ENCODE peak calls at places on chromosomes 3 and 15, in nine cellular contexts. One of them, this sample, is unnamed.

GRCh38 chr15:87347806-87348515 is 908.6 kb downstream of the NTRK3 start:
- DNase-seq in GM23338: no peak
- DNase-seq in effector memory CD4-positive, alpha-beta T cell: no peak
- DNase-seq in tibial artery: no peak
- DNase-seq in MM.1S: no peak
- DNase-seq in SJSA1: no peak
- DNase-seq in right cardiac atrium: no peak
- DNase-seq in hepatocyte: no peak
- DNase-seq in choroid plexus epithelial cell: peak
- DNase-seq in this sample: no peak

GRCh38 chr3:45785626-45786150 is 10.6 kb downstream of the SLC6A20 start:
- DNase-seq in MM.1S: no peak
- DNase-seq in right cardiac atrium: no peak
- DNase-seq in choroid plexus epithelial cell: no peak
- DNase-seq in tibial artery: no peak
- DNase-seq in effector memory CD4-positive, alpha-beta T cell: no peak
- DNase-seq in hepatocyte: no peak
- DNase-seq in SJSA1: no peak
- DNase-seq in GM23338: no peak
- DNase-seq in this sample: no peak

GRCh38 chr3:61914277-61914676 is 352.9 kb downstream of the PTPRG start:
- DNase-seq in GM23338: no peak
- DNase-seq in SJSA1: no peak
- DNase-seq in hepatocyte: no peak
- DNase-seq in MM.1S: no peak
- DNase-seq in right cardiac atrium: no peak
- DNase-seq in choroid plexus epithelial cell: no peak
- DNase-seq in tibial artery: no peak
- DNase-seq in effector memory CD4-positive, alpha-beta T cell: no peak
- DNase-seq in this sample: no peak

GRCh38 chr3:127038923-127039581 is 56.1 kb downstream of the PLXNA1 start:
- DNase-seq in MM.1S: no peak
- DNase-seq in right cardiac atrium: peak
- DNase-seq in choroid plexus epithelial cell: no peak
- DNase-seq in hepatocyte: no peak
- DNase-seq in tibial artery: no peak
- DNase-seq in effector memory CD4-positive, alpha-beta T cell: no peak
- DNase-seq in SJSA1: no peak
- DNase-seq in GM23338: no peak
- DNase-seq in this sample: no peak

GRCh38 chr3:48268381-48268935 is 27.6 kb downstream of the ZNF589 start:
- DNase-seq in right cardiac atrium: no peak
- DNase-seq in hepatocyte: peak
- DNase-seq in GM23338: no peak
- DNase-seq in tibial artery: no peak
- DNase-seq in effector memory CD4-positive, alpha-beta T cell: peak
- DNase-seq in MM.1S: no peak
- DNase-seq in SJSA1: no peak
- DNase-seq in choroid plexus epithelial cell: no peak
- DNase-seq in this sample: no peak

GRCh38 chr3:164550857-164551256 is 527.4 kb downstream of the SI start:
- DNase-seq in right cardiac atrium: no peak
- DNase-seq in SJSA1: no peak
- DNase-seq in tibial artery: no peak
- DNase-seq in effector memory CD4-positive, alpha-beta T cell: no peak
- DNase-seq in hepatocyte: no peak
- DNase-seq in choroid plexus epithelial cell: no peak
- DNase-seq in GM23338: peak
- DNase-seq in MM.1S: no peak
- DNase-seq in this sample: no peak

GRCh38 chr15:74863239-74864056 is 9.7 kb downstream of the SCAMP2 start:
- DNase-seq in MM.1S: no peak
- DNase-seq in effector memory CD4-positive, alpha-beta T cell: no peak
- DNase-seq in tibial artery: no peak
- DNase-seq in hepatocyte: no peak
- DNase-seq in GM23338: no peak
- DNase-seq in SJSA1: no peak
- DNase-seq in choroid plexus epithelial cell: peak
- DNase-seq in right cardiac atrium: peak
- DNase-seq in this sample: no peak

GRCh38 chr15:83398591-83398990 is 48.5 kb upstream of the SH3GL3 start:
- DNase-seq in MM.1S: no peak
- DNase-seq in GM23338: no peak
- DNase-seq in choroid plexus epithelial cell: peak
- DNase-seq in right cardiac atrium: no peak
- DNase-seq in SJSA1: no peak
- DNase-seq in tibial artery: no peak
- DNase-seq in hepatocyte: no peak
- DNase-seq in effector memory CD4-positive, alpha-beta T cell: no peak
- DNase-seq in this sample: no peak

DNA sequence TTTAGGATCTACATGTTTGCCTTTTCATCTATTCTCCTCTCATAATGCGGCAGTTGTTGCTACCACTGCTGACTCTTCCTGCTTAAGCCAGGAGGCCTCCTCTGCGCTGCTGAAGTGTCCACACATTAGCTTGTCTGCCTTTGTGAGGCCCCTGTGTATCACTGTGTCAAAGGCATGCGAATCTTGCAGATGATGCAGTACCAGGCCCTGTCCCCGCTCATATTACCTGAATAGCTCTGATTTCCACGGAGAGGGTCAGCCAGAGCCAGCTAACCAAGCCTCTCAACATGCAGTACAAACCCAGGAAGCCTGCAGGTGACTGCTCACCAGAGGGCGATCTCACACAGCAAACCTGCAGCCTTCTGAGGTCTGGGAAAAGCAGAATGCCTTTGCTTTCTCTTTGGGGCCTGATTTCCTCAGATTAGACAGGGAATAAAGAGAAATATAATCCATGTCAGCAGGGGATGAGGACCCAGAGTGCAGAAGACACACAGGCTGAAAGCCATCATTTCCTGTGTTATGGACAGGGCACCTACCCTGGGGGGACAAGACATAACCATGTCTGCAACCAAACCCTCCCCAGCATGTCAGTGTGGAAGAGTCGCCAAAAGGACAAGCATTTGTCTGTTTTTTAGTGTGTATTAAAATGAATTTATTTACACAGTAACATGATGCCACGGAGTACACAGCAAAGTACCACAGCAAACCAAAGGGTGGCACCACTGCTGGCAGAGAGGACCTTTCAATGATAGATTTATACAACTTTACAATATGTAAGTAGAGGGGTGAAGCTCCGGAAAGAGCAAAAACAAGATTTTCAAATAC is 36.8 kb upstream of the TSPAN3 start:
- DNase-seq in GM23338: peak
- DNase-seq in choroid plexus epithelial cell: peak
- DNase-seq in MM.1S: peak
- DNase-seq in tibial artery: peak
- DNase-seq in hepatocyte: peak
- DNase-seq in right cardiac atrium: peak
- DNase-seq in effector memory CD4-positive, alpha-beta T cell: peak
- DNase-seq in SJSA1: no peak
- DNase-seq in this sample: peak
- H3K4me3 ChIP-seq in GM23338: no peak
- H3K4me3 ChIP-seq in choroid plexus epithelial cell: no peak
- H3K4me3 ChIP-seq in MM.1S: no peak
- H3K4me3 ChIP-seq in tibial artery: no peak
- H3K4me3 ChIP-seq in hepatocyte: no peak
- H3K4me3 ChIP-seq in right cardiac atrium: no peak
- H3K4me3 ChIP-seq in effector memory CD4-positive, alpha-beta T cell: no peak
- H3K4me3 ChIP-seq in SJSA1: no peak
- H3K4me3 ChIP-seq in this sample: no peak

DNA sequence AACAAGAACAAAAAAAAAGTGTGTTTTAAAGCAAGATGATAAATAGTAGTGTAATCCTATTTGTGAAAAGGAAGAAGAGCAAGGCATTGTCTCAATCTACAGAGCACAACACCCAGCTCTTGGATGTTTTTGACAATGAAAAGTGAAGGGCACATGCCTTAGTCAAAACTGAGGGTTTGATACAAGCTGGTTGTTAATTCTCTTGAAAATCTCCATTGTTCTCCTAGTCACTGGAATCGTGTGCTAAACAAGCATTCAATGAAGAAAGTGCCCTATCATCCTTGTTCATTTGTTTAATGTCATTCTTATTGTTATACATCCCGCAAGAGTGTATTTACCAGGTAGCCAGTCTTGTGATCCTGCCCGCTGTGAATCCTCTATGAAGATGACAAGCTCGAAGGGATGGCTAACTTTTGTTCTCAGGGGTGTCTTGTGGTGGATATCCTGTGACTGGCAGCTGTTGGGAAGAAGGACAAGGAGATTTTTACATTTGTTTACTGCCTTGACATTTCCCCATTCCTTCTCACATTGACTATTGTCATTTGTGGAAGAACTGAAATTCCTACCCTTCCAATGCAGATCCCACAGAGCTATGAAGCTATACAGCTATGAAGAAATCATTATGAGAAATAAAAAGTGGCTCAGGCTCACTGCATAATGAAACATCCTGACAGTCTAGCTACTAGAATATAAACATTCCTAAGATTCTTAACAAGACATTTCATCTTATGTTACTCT is 175.9 kb downstream of the VGLL3 start:
- DNase-seq in right cardiac atrium: no peak
- DNase-seq in choroid plexus epithelial cell: peak
- DNase-seq in MM.1S: no peak
- DNase-seq in GM23338: peak
- DNase-seq in SJSA1: no peak
- DNase-seq in tibial artery: no peak
- DNase-seq in hepatocyte: no peak
- DNase-seq in effector memory CD4-positive, alpha-beta T cell: no peak
- DNase-seq in this sample: no peak
- H3K4me3 ChIP-seq in right cardiac atrium: no peak
- H3K4me3 ChIP-seq in choroid plexus epithelial cell: no peak
- H3K4me3 ChIP-seq in MM.1S: no peak
- H3K4me3 ChIP-seq in GM23338: no peak
- H3K4me3 ChIP-seq in SJSA1: no peak
- H3K4me3 ChIP-seq in tibial artery: no peak
- H3K4me3 ChIP-seq in hepatocyte: no peak
- H3K4me3 ChIP-seq in effector memory CD4-positive, alpha-beta T cell: no peak
- H3K4me3 ChIP-seq in this sample: no peak

GRCh38 chr3:123094492-123094891 is 27.7 kb downstream of the PDIA5 start:
- DNase-seq in GM23338: no peak
- DNase-seq in SJSA1: no peak
- DNase-seq in effector memory CD4-positive, alpha-beta T cell: no peak
- DNase-seq in right cardiac atrium: no peak
- DNase-seq in hepatocyte: no peak
- DNase-seq in tibial artery: no peak
- DNase-seq in MM.1S: no peak
- DNase-seq in choroid plexus epithelial cell: no peak
- DNase-seq in this sample: no peak

GRCh38 chr3:123093696-123094095 is 26.9 kb downstream of the PDIA5 start:
- DNase-seq in MM.1S: no peak
- DNase-seq in effector memory CD4-positive, alpha-beta T cell: no peak
- DNase-seq in hepatocyte: no peak
- DNase-seq in tibial artery: no peak
- DNase-seq in SJSA1: no peak
- DNase-seq in choroid plexus epithelial cell: no peak
- DNase-seq in GM23338: no peak
- DNase-seq in right cardiac atrium: no peak
- DNase-seq in this sample: no peak

GRCh38 chr3:123096126-123096525 is 29.3 kb downstream of the PDIA5 start:
- DNase-seq in GM23338: no peak
- DNase-seq in SJSA1: no peak
- DNase-seq in MM.1S: no peak
- DNase-seq in hepatocyte: no peak
- DNase-seq in choroid plexus epithelial cell: no peak
- DNase-seq in effector memory CD4-positive, alpha-beta T cell: no peak
- DNase-seq in tibial artery: no peak
- DNase-seq in right cardiac atrium: no peak
- DNase-seq in this sample: no peak

GRCh38 chr3:123096701-123097100 is 29.9 kb downstream of the PDIA5 start:
- DNase-seq in choroid plexus epithelial cell: peak
- DNase-seq in hepatocyte: peak
- DNase-seq in right cardiac atrium: peak
- DNase-seq in SJSA1: no peak
- DNase-seq in tibial artery: no peak
- DNase-seq in GM23338: no peak
- DNase-seq in MM.1S: no peak
- DNase-seq in effector memory CD4-positive, alpha-beta T cell: no peak
- DNase-seq in this sample: peak

GRCh38 chr3:123094914-123095313 is 28.1 kb downstream of the PDIA5 start:
- DNase-seq in effector memory CD4-positive, alpha-beta T cell: no peak
- DNase-seq in GM23338: no peak
- DNase-seq in hepatocyte: no peak
- DNase-seq in SJSA1: no peak
- DNase-seq in right cardiac atrium: no peak
- DNase-seq in choroid plexus epithelial cell: no peak
- DNase-seq in MM.1S: no peak
- DNase-seq in tibial artery: no peak
- DNase-seq in this sample: no peak
- H3K4me3 ChIP-seq in effector memory CD4-positive, alpha-beta T cell: no peak
- H3K4me3 ChIP-seq in GM23338: no peak
- H3K4me3 ChIP-seq in hepatocyte: no peak
- H3K4me3 ChIP-seq in SJSA1: no peak
- H3K4me3 ChIP-seq in right cardiac atrium: no peak
- H3K4me3 ChIP-seq in choroid plexus epithelial cell: no peak
- H3K4me3 ChIP-seq in MM.1S: no peak
- H3K4me3 ChIP-seq in tibial artery: no peak
- H3K4me3 ChIP-seq in this sample: no peak

GRCh38 chr3:172154768-172155649 is 115.6 kb downstream of the FNDC3B start:
- DNase-seq in choroid plexus epithelial cell: no peak
- DNase-seq in GM23338: no peak
- DNase-seq in MM.1S: no peak
- DNase-seq in tibial artery: no peak
- DNase-seq in hepatocyte: no peak
- DNase-seq in effector memory CD4-positive, alpha-beta T cell: no peak
- DNase-seq in right cardiac atrium: no peak
- DNase-seq in SJSA1: no peak
- DNase-seq in this sample: no peak

GRCh38 chr3:172158741-172159140 is 119.4 kb downstream of the FNDC3B start:
- DNase-seq in choroid plexus epithelial cell: no peak
- DNase-seq in SJSA1: no peak
- DNase-seq in hepatocyte: no peak
- DNase-seq in effector memory CD4-positive, alpha-beta T cell: no peak
- DNase-seq in tibial artery: no peak
- DNase-seq in right cardiac atrium: no peak
- DNase-seq in GM23338: no peak
- DNase-seq in MM.1S: no peak
- DNase-seq in this sample: no peak

GRCh38 chr3:172155880-172156279 is 116.5 kb downstream of the FNDC3B start:
- DNase-seq in effector memory CD4-positive, alpha-beta T cell: no peak
- DNase-seq in hepatocyte: no peak
- DNase-seq in SJSA1: no peak
- DNase-seq in right cardiac atrium: no peak
- DNase-seq in MM.1S: no peak
- DNase-seq in choroid plexus epithelial cell: no peak
- DNase-seq in tibial artery: no peak
- DNase-seq in GM23338: peak
- DNase-seq in this sample: no peak

GRCh38 chr3:172157566-172158258 is 118.3 kb downstream of the FNDC3B start:
- DNase-seq in GM23338: no peak
- DNase-seq in hepatocyte: no peak
- DNase-seq in SJSA1: no peak
- DNase-seq in tibial artery: no peak
- DNase-seq in right cardiac atrium: no peak
- DNase-seq in effector memory CD4-positive, alpha-beta T cell: no peak
- DNase-seq in choroid plexus epithelial cell: no peak
- DNase-seq in MM.1S: no peak
- DNase-seq in this sample: no peak

DNA sequence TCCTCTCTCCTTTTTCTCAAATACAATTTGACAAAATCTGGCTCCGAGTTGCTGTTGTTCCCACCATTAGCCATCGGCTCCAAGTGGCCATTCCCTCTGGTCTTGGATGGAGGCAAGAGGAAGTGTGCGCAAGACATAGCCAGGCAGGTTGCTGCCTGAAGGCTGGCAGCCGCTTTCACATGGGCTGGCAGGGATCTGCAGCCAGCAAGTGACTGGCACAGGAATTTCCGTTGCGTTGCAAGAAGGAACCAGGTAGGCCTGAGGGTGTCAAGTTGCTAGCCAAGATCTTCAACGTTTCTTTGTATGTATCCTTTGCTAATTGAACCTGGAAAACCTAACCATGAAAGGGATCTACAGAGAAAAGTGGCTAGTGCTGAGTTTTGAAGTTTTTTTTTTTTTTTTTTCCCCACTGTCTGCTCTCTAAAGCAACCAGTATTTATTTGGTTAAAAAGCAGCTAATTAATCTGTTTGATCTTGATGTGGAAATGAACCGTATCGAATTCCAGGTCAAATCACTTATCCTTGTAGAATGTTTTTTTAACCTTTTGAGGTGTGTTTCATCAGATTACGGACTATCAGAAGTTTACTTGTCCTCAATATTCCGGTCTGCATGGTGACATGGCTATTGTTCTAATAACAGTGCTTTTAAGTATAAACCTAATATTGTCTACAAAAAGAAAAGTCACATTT is 117.1 kb downstream of the FNDC3B start:
- DNase-seq in choroid plexus epithelial cell: no peak
- DNase-seq in tibial artery: no peak
- DNase-seq in GM23338: peak
- DNase-seq in MM.1S: no peak
- DNase-seq in right cardiac atrium: peak
- DNase-seq in hepatocyte: no peak
- DNase-seq in SJSA1: no peak
- DNase-seq in effector memory CD4-positive, alpha-beta T cell: no peak
- DNase-seq in this sample: no peak
- H3K4me3 ChIP-seq in choroid plexus epithelial cell: no peak
- H3K4me3 ChIP-seq in tibial artery: no peak
- H3K4me3 ChIP-seq in GM23338: peak
- H3K4me3 ChIP-seq in MM.1S: no peak
- H3K4me3 ChIP-seq in right cardiac atrium: no peak
- H3K4me3 ChIP-seq in hepatocyte: no peak
- H3K4me3 ChIP-seq in SJSA1: no peak
- H3K4me3 ChIP-seq in effector memory CD4-positive, alpha-beta T cell: no peak
- H3K4me3 ChIP-seq in this sample: no peak